ENCODE peak calls at places on chromosomes 5 and 9, in six cellular contexts. F is HTR-8/SVneo; E is HAP-1; L is substantia nigra; V is central memory CD4-positive, alpha-beta T cell; X is NCI-H1092. J is an unnamed sample.
A peak's percentile ranks its signal among the peaks of the same experiment; 100 is the strongest.

GRCh38 chr5:35557199-35557598 is 60.5 kb upstream of the SPEF2 start:
- DNase-seq in V (no peak), X (no peak), E (no peak), F (no peak), L (no peak), J (no peak)

GRCh38 chr9:32247173-32247572 is 137.3 kb upstream of the ACO1 start:
- DNase-seq in V (no peak), F (no peak), E (no peak), L (no peak), X (no peak), J (no peak)

GRCh38 chr9:18754537-18754936 is 278.5 kb downstream of the SAXO1 start:
- DNase-seq in V (no peak), X (no peak), L (no peak), F (no peak), E (no peak), J (no peak)

GRCh38 chr5:17184596-17184995 is 32.8 kb upstream of the BASP1 start:
- DNase-seq in X (no peak), F (no peak), E (no peak), V (no peak), L (no peak), J (no peak)

GRCh38 chr5:41524174-41524573 is 13.8 kb upstream of the PLCXD3 start:
- DNase-seq in V (no peak), L (no peak), E (peak; percentile 15), X (no peak), F (no peak), J (no peak)

GRCh38 chr5:95817430-95817829 is 5.1 kb downstream of the GLRX start:
- DNase-seq in V (peak; percentile 44), F (peak; percentile 88), L (no peak), X (no peak), E (no peak), J (peak; percentile 79)

GRCh38 chr9:101736723-101737122 is 1.7 kb downstream of the GRIN3A start:
- DNase-seq in F (no peak), E (peak; percentile 67), L (no peak), X (no peak), V (no peak), J (no peak)

GRCh38 chr9:86041331-86041741 is 58.0 kb downstream of the GOLM1 start:
- DNase-seq in X (no peak), F (no peak), E (no peak), L (no peak), V (no peak), J (no peak)

GRCh38 chr9:107690026-107690425 is 200.5 kb upstream of the KLF4 start:
- DNase-seq in E (no peak), V (no peak), F (no peak), L (no peak), X (no peak), J (no peak)

GRCh38 chr5:51096859-51097258 is 286.4 kb upstream of the ISL1 start:
- DNase-seq in X (no peak), L (no peak), E (no peak), F (no peak), V (no peak), J (no peak)

GRCh38 chr5:58459276-58459859 is 518 bp downstream of the PLK2 start:
- DNase-seq in F (no peak), E (peak; percentile 41), X (no peak), L (peak; percentile 23), V (peak; percentile 21), J (peak; percentile 28)

GRCh38 chr5:81409845-81410369 is 16.0 kb upstream of the ACOT12 start:
- DNase-seq in F (no peak), X (no peak), V (no peak), E (no peak), L (no peak), J (peak; percentile 89)

GRCh38 chr9:121736964-121737462 is 85.6 kb downstream of the DAB2IP start:
- DNase-seq in V (no peak), L (no peak), X (no peak), F (no peak), E (peak; percentile 41), J (peak; percentile 80)

GRCh38 chr9:117917873-117918272 is 213.7 kb downstream of the TLR4 start:
- DNase-seq in X (no peak), F (no peak), E (no peak), V (no peak), L (no peak), J (no peak)

GRCh38 chr5:133552925-133553525 is 59.3 kb downstream of the FSTL4 start:
- DNase-seq in V (peak; percentile 19), L (no peak), E (peak; percentile 75), F (peak; percentile 56), X (peak; percentile 15), J (peak; percentile 8)

GRCh38 chr9:136713555-136713949 is 1.2 kb downstream of the DIPK1B start:
- DNase-seq in L (no peak), E (peak; percentile 64), F (no peak), X (peak; percentile 18), V (no peak), J (no peak)

GRCh38 chr5:43231977-43232376 is 40.0 kb downstream of the NIM1K start:
- DNase-seq in E (no peak), F (no peak), L (no peak), V (no peak), X (no peak), J (no peak)

GRCh38 chr5:16456103-16456832 is 9.3 kb downstream of the ZNF622 start:
- DNase-seq in L (no peak), X (peak; percentile 22), V (peak; percentile 58), E (peak; percentile 30), F (peak; percentile 55), J (peak; percentile 91)

GRCh38 chr9:6955251-6955921 is 197.6 kb downstream of the KDM4C start:
- DNase-seq in E (peak; percentile 85), F (no peak), L (no peak), X (peak; percentile 43), V (no peak), J (no peak)

GRCh38 chr9:116499986-116500871 is 186.9 kb upstream of the TRIM32 start:
- DNase-seq in V (no peak), F (peak; percentile 9), E (no peak), X (no peak), L (no peak), J (no peak)

GRCh38 chr5:145345883-145346282 is 489.3 kb downstream of the PRELID2 start:
- DNase-seq in E (no peak), L (no peak), X (no peak), V (no peak), F (no peak), J (no peak)

GRCh38 chr5:152649609-152650008 is 244.5 kb upstream of the NMUR2 start:
- DNase-seq in E (no peak), F (no peak), X (no peak), V (no peak), L (no peak), J (no peak)

GRCh38 chr9:250625-251024 is 36.0 kb downstream of the DOCK8 start:
- DNase-seq in F (no peak), L (no peak), E (no peak), X (no peak), V (no peak), J (no peak)

GRCh38 chr5:135398160-135398854 is 724 bp downstream of the MACROH2A1 start:
- DNase-seq in V (peak; percentile 43), F (no peak), X (peak; percentile 9), E (peak; percentile 55), L (no peak), J (no peak)

GRCh38 chr9:37994639-37995347 is 74.2 kb downstream of the SHB start:
- DNase-seq in L (peak; percentile 83), V (no peak), X (peak; percentile 83), E (no peak), F (peak; percentile 48), J (peak; percentile 40)

GRCh38 chr5:72604111-72604792 is 97.0 kb upstream of the ZNF366 start:
- DNase-seq in X (no peak), V (no peak), L (no peak), E (no peak), F (no peak), J (no peak)

GRCh38 chr5:132506094-132506692 is 15.6 kb upstream of the IRF1 start:
- DNase-seq in E (peak; percentile 40), F (peak; percentile 74), V (no peak), L (no peak), X (no peak), J (no peak)

GRCh38 chr5:108818613-108819272 is 71.0 kb downstream of the FER start:
- DNase-seq in E (no peak), L (no peak), V (no peak), F (peak; percentile 25), X (no peak), J (peak; percentile 25)

GRCh38 chr5:35338169-35338476 is 107.8 kb upstream of the PRLR start:
- DNase-seq in X (no peak), V (no peak), L (no peak), E (no peak), F (no peak), J (peak; percentile 67)